ENCODE peak calls at places on chromosomes 16 and 17, in nine cellular contexts. R, Z, A, K, J, M, E, G and O are unnamed samples.

GRCh38 chr17:22267019-22267418 is 574.7 kb downstream of the KCNJ18 start:
- DNase-seq in E (no peak), Z (no peak), M (no peak), R (no peak), J (no peak), G (no peak), A (no peak), K (no peak), O (no peak)

GRCh38 chr16:72021043-72021442 is 12.5 kb downstream of the DHODH start:
- DNase-seq in M (no peak), R (no peak), A (no peak), K (no peak), E (no peak), Z (no peak), J (no peak), G (no peak), O (no peak)

GRCh38 chr17:17411692-17412091 is 65.1 kb upstream of the MED9 start:
- DNase-seq in R (no peak), M (no peak), G (no peak), E (no peak), J (no peak), Z (no peak), A (no peak), K (no peak), O (no peak)

GRCh38 chr17:79035686-79036085 is 11.7 kb downstream of the C1QTNF1 start:
- DNase-seq in E (no peak), R (no peak), M (no peak), G (no peak), J (no peak), Z (no peak), K (no peak), A (no peak), O (no peak)

GRCh38 chr17:63843387-63844292 is 1.2 kb upstream of the SMARCD2 start:
- DNase-seq in J (no peak), A (peak; percentile 56), K (peak; percentile 45), M (no peak), Z (peak; percentile 31), E (peak; percentile 82), G (peak; percentile 93), R (no peak), O (peak; percentile 62)

GRCh38 chr17:13477180-13477611 is 124.5 kb downstream of the HS3ST3A1 start:
- DNase-seq in E (peak; percentile 52), G (no peak), J (no peak), K (no peak), R (no peak), Z (no peak), M (no peak), A (no peak), O (no peak)

GRCh38 chr16:11793840-11794239 is 3.2 kb downstream of the ZC3H7A start:
- DNase-seq in M (no peak), G (no peak), A (no peak), Z (no peak), K (no peak), E (no peak), R (no peak), J (no peak), O (no peak)

GRCh38 chr17:77233635-77234334 is 93.0 kb downstream of the SEC14L1 start:
- DNase-seq in J (peak; percentile 75), E (peak; percentile 74), K (peak; percentile 33), Z (no peak), G (no peak), R (no peak), M (no peak), A (peak; percentile 67), O (peak; percentile 77)

GRCh38 chr17:79089720-79090502 is 15.3 kb downstream of the ENGASE start:
- DNase-seq in M (no peak), Z (no peak), J (no peak), G (no peak), A (no peak), R (no peak), K (no peak), E (no peak), O (no peak)

GRCh38 chr17:16820161-16820877 is 130.3 kb downstream of the CCDC144A start:
- DNase-seq in R (no peak), J (no peak), Z (no peak), M (no peak), G (no peak), K (peak; percentile 15), E (no peak), A (no peak), O (no peak)

GRCh38 chr17:3925684-3926537 is 9.6 kb upstream of the P2RX1 start:
- DNase-seq in J (no peak), R (no peak), K (no peak), G (no peak), A (no peak), E (no peak), M (no peak), Z (no peak), O (no peak)

GRCh38 chr17:77436481-77436880 is 295.7 kb downstream of the SEC14L1 start:
- DNase-seq in K (no peak), E (no peak), J (no peak), A (no peak), G (no peak), R (no peak), Z (no peak), M (no peak), O (no peak)

GRCh38 chr16:35391328-35391727 is 1931.9 kb downstream of the TP53TG3F start:
- DNase-seq in Z (no peak), E (peak; percentile 21), R (no peak), K (no peak), M (no peak), A (no peak), G (peak; percentile 3), J (peak; percentile 1), O (no peak)

GRCh38 chr17:62995377-62995885 is 29.4 kb downstream of the TANC2 start:
- DNase-seq in K (peak; percentile 29), Z (no peak), R (peak; percentile 2), J (no peak), E (peak; percentile 35), A (peak; percentile 20), G (peak; percentile 97), M (no peak), O (peak; percentile 16)

GRCh38 chr16:9134739-9135138 is 43.3 kb downstream of the HAPSTR1 start:
- DNase-seq in E (peak; percentile 53), A (peak; percentile 78), R (peak; percentile 46), M (peak; percentile 10), J (no peak), K (peak; percentile 63), Z (peak; percentile 46), G (peak; percentile 49), O (peak; percentile 69)

GRCh38 chr16:19380316-19380715 is 37.4 kb upstream of the TMC5 start:
- DNase-seq in K (no peak), R (peak; percentile 6), G (no peak), E (no peak), M (no peak), J (no peak), Z (no peak), A (no peak), O (no peak)

GRCh38 chr16:25093208-25094061 is 18.1 kb upstream of the LCMT1 start:
- DNase-seq in J (no peak), M (no peak), Z (no peak), K (no peak), R (peak; percentile 9), G (peak; percentile 97), E (no peak), A (peak; percentile 50), O (peak; percentile 40)

GRCh38 chr17:79408251-79408650 is 202.6 kb downstream of the RBFOX3 start:
- DNase-seq in J (no peak), R (no peak), K (no peak), G (no peak), A (no peak), M (no peak), Z (no peak), E (no peak), O (no peak)